ENCODE peak calls at places on chromosomes 12 and 14, in nine cellular contexts. N is EH; C is Right ventricle myocardium inferior; H is stimulated activated naive CD8-positive, alpha-beta T cell treated with anti-CD3 and anti-CD28 coated beads, Interleukin-15, Interleukin-2, amounts not matched to agents 100 U/mL and 50 U/mL, for 24 hours; J is GM04503; V is kidney tubule cell; U is testis; E is astrocyte of the spinal cord; R is heart right ventricle. X is an unnamed sample.

GRCh38 chr14:102043251-102044025 is 43.4 kb downstream of the HSP90AA1 start:
- DNase-seq in J (no peak), C (no peak), V (no peak), N (peak; percentile 28), R (no peak), E (no peak), U (no peak), H (no peak), X (no peak)

GRCh38 chr12:92898755-92899154 is 30.3 kb downstream of the EEA1 start:
- DNase-seq in U (no peak), H (no peak), E (no peak), C (no peak), J (no peak), V (peak; percentile 34), N (peak; percentile 10), R (no peak), X (no peak)

GRCh38 chr12:124857921-124858461 is 5.7 kb downstream of the SCARB1 start:
- DNase-seq in H (no peak), J (no peak), R (no peak), V (no peak), E (no peak), U (no peak), N (no peak), C (no peak), X (no peak)

GRCh38 chr12:23950775-23951391 is 1.4 kb upstream of the SOX5 start:
- DNase-seq in H (no peak), N (peak; percentile 2), J (no peak), U (peak; percentile 26), R (no peak), V (peak; percentile 13), C (no peak), E (peak; percentile 18), X (no peak)

GRCh38 chr12:69241444-69242092 is 2.2 kb downstream of the CPSF6 start:
- DNase-seq in E (no peak), N (peak; percentile 8), C (no peak), V (no peak), J (no peak), H (no peak), U (no peak), R (no peak), X (no peak)

GRCh38 chr12:96981053-96981452 is 74.0 kb downstream of the NEDD1 start:
- DNase-seq in H (no peak), J (peak; percentile 60), N (peak; percentile 89), U (no peak), C (no peak), V (peak; percentile 78), R (no peak), E (peak; percentile 88), X (no peak)

GRCh38 chr14:92728781-92729364 is 19.6 kb downstream of the LGMN start:
- DNase-seq in C (no peak), J (no peak), E (peak; percentile 30), U (peak; percentile 56), N (no peak), R (no peak), H (peak; percentile 41), V (peak; percentile 96), X (no peak)

GRCh38 chr12:123142948-123143752 is 7.7 kb downstream of the PITPNM2 start:
- DNase-seq in V (peak; percentile 40), R (no peak), E (peak; percentile 53), C (no peak), U (no peak), H (no peak), N (no peak), J (no peak), X (no peak)

GRCh38 chr12:100190013-100190394 is 10.6 kb upstream of the ACTR6 start:
- DNase-seq in J (no peak), U (no peak), R (peak; percentile 29), H (no peak), V (no peak), E (no peak), C (no peak), N (peak; percentile 3), X (peak; percentile 34)

GRCh38 chr12:107843351-107844311 is 69.1 kb downstream of the ASCL4 start:
- DNase-seq in N (peak; percentile 18), H (no peak), U (no peak), E (peak; percentile 2), R (no peak), C (peak; percentile 63), V (peak; percentile 11), J (no peak), X (no peak)

GRCh38 chr12:13362260-13362841 is 165.8 kb downstream of the EMP1 start:
- DNase-seq in E (peak; percentile 53), R (peak; percentile 34), N (peak; percentile 63), H (peak; percentile 65), C (peak; percentile 63), U (peak; percentile 70), V (peak; percentile 80), J (no peak), X (peak; percentile 37)

GRCh38 chr14:27890259-27890658 is 876.3 kb upstream of the FOXG1 start:
- DNase-seq in V (no peak), R (no peak), E (no peak), N (no peak), C (no peak), H (no peak), J (no peak), U (no peak), X (no peak)

GRCh38 chr12:42482086-42482819 is 107.3 kb downstream of the PRICKLE1 start:
- DNase-seq in R (peak; percentile 66), H (no peak), V (peak; percentile 40), U (peak; percentile 41), J (no peak), C (no peak), E (peak; percentile 58), N (peak; percentile 44), X (peak; percentile 75)

GRCh38 chr12:40162022-40162421 is 56.1 kb upstream of the SLC2A13 start:
- DNase-seq in H (no peak), C (no peak), R (no peak), N (no peak), E (no peak), U (no peak), V (no peak), J (no peak), X (no peak)

GRCh38 chr12:100268835-100269564 is 2.0 kb downstream of the SCYL2 start:
- DNase-seq in E (peak; percentile 13), H (no peak), V (peak; percentile 6), N (peak; percentile 36), U (no peak), J (no peak), R (no peak), C (no peak), X (no peak)

GRCh38 chr14:69716483-69717187 is 50.3 kb upstream of the SRSF5 start:
- DNase-seq in E (peak; percentile 94), H (peak; percentile 39), J (peak; percentile 79), C (peak; percentile 54), U (no peak), N (peak; percentile 80), V (peak; percentile 85), R (no peak), X (peak; percentile 16)

GRCh38 chr12:2646341-2646740 is 148.4 kb upstream of the FKBP4 start:
- DNase-seq in V (no peak), H (no peak), U (no peak), N (no peak), E (no peak), J (no peak), R (no peak), C (no peak), X (no peak)

GRCh38 chr12:132024758-132025157 is 75.0 kb downstream of the EP400 start:
- DNase-seq in E (no peak), C (no peak), J (no peak), U (no peak), H (no peak), R (no peak), V (no peak), N (no peak), X (no peak)

GRCh38 chr12:83389237-83389996 is 702.7 kb downstream of the TMTC2 start:
- DNase-seq in N (no peak), R (peak; percentile 3), C (no peak), U (peak; percentile 60), V (peak; percentile 35), H (no peak), J (no peak), E (no peak), X (no peak)

GRCh38 chr14:102573591-102574046 is 18.8 kb upstream of the RCOR1 start:
- DNase-seq in J (no peak), V (no peak), R (no peak), C (no peak), U (no peak), E (no peak), H (no peak), N (no peak), X (no peak)